ENCODE peak calls at places on chromosomes 5 and 9, in eight cellular contexts. Y is H1, F is heart right ventricle, R is HCT116, P is suprapubic skin, M is mammary epithelial cell, N is pancreas, O is SK-N-SH. Q is an unnamed sample.

GRCh38 chr9:131624636-131625241 is 79.4 kb downstream of the PRRT1B start:
- DNase-seq in F (peak; percentile 63), R (no peak), N (peak; percentile 78), Y (no peak), O (peak; percentile 52), M (no peak), P (no peak), Q (peak; percentile 76)

GRCh38 chr9:95923794-95924193 is 48.3 kb downstream of the ERCC6L2 start:
- DNase-seq in M (no peak), Y (no peak), R (no peak), F (no peak), P (no peak), N (no peak), O (no peak), Q (no peak)

GRCh38 chr5:11387382-11387781 is 516.9 kb downstream of the CTNND2 start:
- DNase-seq in Y (no peak), M (no peak), F (no peak), O (no peak), N (no peak), R (no peak), P (no peak), Q (no peak)

GRCh38 chr5:169195601-169196000 is 105.3 kb downstream of the SLIT3 start:
- DNase-seq in N (no peak), P (no peak), R (no peak), M (no peak), O (no peak), F (no peak), Y (no peak), Q (no peak)

GRCh38 chr9:135032868-135033460 is 54.5 kb upstream of the OLFM1 start:
- DNase-seq in R (no peak), O (no peak), Y (no peak), P (peak; percentile 40), M (no peak), F (no peak), N (no peak), Q (peak; percentile 38)

GRCh38 chr5:35924950-35925722 is 13.3 kb downstream of the CAPSL start:
- DNase-seq in M (peak; percentile 61), O (peak; percentile 64), Y (peak; percentile 79), F (peak; percentile 8), N (peak; percentile 28), R (peak; percentile 21), P (peak; percentile 69), Q (peak; percentile 34)

GRCh38 chr5:13250450-13251291 is 693.8 kb downstream of the DNAH5 start:
- DNase-seq in Y (no peak), N (no peak), R (no peak), F (no peak), P (no peak), O (peak; percentile 20), M (no peak), Q (no peak)

GRCh38 chr5:97623441-97623840 is 440.4 kb upstream of the RIOK2 start:
- DNase-seq in Y (peak; percentile 45), N (no peak), O (no peak), R (no peak), P (no peak), M (no peak), F (no peak), Q (no peak)

GRCh38 chr5:160805376-160805775 is 46.6 kb downstream of the ATP10B start:
- DNase-seq in P (no peak), M (no peak), N (no peak), F (no peak), Y (no peak), R (no peak), O (no peak), Q (no peak)

GRCh38 chr5:106321242-106321641 is 1349.5 kb downstream of the EFNA5 start:
- DNase-seq in R (no peak), Y (no peak), N (no peak), P (no peak), O (no peak), M (no peak), F (no peak), Q (no peak)

DNA sequence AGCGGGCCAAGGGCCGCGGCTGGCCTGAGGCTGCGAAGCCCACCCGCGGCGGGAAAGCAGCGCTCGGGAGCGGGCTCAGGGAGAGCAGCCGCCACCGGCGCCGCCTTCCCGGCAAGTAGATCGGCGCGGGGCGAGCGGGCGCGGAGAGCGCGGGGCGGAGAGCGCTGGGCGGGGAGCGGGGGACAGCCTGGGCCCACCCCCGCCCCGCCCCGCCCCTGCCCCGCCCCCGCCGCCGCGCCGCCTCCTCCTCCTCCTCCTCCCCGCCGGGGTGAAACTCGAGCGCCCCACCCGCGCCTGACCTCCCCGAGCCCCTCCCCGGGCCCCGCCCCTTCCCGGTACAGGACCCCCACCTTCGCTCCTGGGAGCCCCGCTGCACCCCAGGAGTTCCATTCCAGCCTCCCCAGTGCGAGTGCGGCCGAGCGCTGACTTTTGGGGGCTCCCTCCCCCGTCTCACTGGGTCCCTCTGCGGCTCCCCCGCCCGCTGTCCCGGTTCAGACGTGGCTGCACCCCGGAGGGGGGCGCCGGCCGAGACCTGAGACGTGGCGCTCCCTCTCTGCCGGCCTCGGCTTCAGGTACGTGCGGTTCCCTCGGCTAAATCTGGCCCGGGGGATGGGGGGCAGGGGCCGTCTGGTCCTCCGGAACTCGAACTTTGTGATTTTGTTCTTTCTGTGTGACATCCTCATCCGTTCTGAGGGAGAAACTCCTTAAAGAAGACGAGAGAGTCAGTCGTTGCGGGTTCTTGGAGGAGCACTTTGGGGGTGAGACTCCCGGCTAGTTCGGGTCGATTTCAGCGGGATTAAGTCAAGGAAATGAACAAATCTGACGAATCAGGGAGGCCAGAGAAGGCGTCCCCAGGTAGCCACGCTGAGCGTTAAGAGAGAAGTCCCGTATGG is at the start of gene SEMA5A:
- DNase-seq in O (peak; percentile 79), R (no peak), P (peak; percentile 81), Y (peak; percentile 86), N (peak; percentile 78), F (peak; percentile 78), M (peak; percentile 74), Q (peak; percentile 85)
- TF ChIP-seq CTCF in O (no peak), R (no peak), P (no peak), Y (no peak), N (no peak), F (peak; percentile 26), M (peak; percentile 16), Q (no peak)

GRCh38 chr5:80187274-80187673 is 68.6 kb downstream of the SERINC5 start:
- DNase-seq in R (no peak), Y (no peak), P (no peak), O (no peak), M (no peak), F (no peak), N (no peak), Q (no peak)

GRCh38 chr5:80190960-80191359 is 64.9 kb downstream of the SERINC5 start:
- DNase-seq in R (no peak), N (no peak), Y (no peak), P (no peak), M (no peak), O (no peak), F (no peak), Q (no peak)

GRCh38 chr5:80189701-80190100 is 66.1 kb downstream of the SERINC5 start:
- DNase-seq in O (no peak), N (no peak), M (no peak), R (no peak), P (no peak), Y (no peak), F (no peak), Q (no peak)

GRCh38 chr5:80187691-80188090 is 68.2 kb downstream of the SERINC5 start:
- DNase-seq in N (no peak), R (no peak), O (no peak), P (no peak), M (no peak), Y (no peak), F (no peak), Q (no peak)

GRCh38 chr5:80189201-80189600 is 66.6 kb downstream of the SERINC5 start:
- DNase-seq in O (no peak), P (no peak), R (no peak), M (no peak), F (no peak), Y (no peak), N (no peak), Q (no peak)
- H3K4me1 ChIP-seq in O (peaks cover 24% of the 10 kb centered on the region), P (peaks cover 62% of the 10 kb centered on the region), R (peaks cover 53% of the 10 kb centered on the region), M (peaks cover 7% of the 10 kb centered on the region), F (peaks cover 49% of the 10 kb centered on the region), Y (peaks cover 18% of the 10 kb centered on the region), N (peaks cover 10% of the 10 kb centered on the region), Q (peaks cover 36% of the 10 kb centered on the region)

GRCh38 chr9:106976772-106977171 is 113.8 kb downstream of the ZNF462 start:
- DNase-seq in Y (no peak), M (no peak), F (no peak), N (no peak), R (no peak), P (no peak), O (no peak), Q (no peak)

GRCh38 chr9:106983346-106983745 is 120.4 kb downstream of the ZNF462 start:
- DNase-seq in M (no peak), R (no peak), P (no peak), Y (no peak), N (no peak), O (no peak), F (no peak), Q (no peak)

GRCh38 chr9:106980551-106981101 is 117.7 kb downstream of the ZNF462 start:
- DNase-seq in M (no peak), R (no peak), O (no peak), P (no peak), Y (no peak), N (no peak), F (no peak), Q (no peak)

GRCh38 chr9:106981396-106982287 is 118.7 kb downstream of the ZNF462 start:
- DNase-seq in R (no peak), P (no peak), O (no peak), M (no peak), N (no peak), Y (no peak), F (no peak), Q (no peak)
- H3K36me3 ChIP-seq in R (no peaks in the 10 kb centered on the region), P (peaks cover 53% of the 10 kb centered on the region), O (peaks cover 71% of the 10 kb centered on the region), M (peaks cover 5% of the 10 kb centered on the region), N (no peaks in the 10 kb centered on the region), Y (peaks cover 80% of the 10 kb centered on the region), F (peaks cover 27% of the 10 kb centered on the region), Q (peaks cover 81% of the 10 kb centered on the region)

GRCh38 chr9:94624621-94625020 is 14.7 kb downstream of the FBP1 start:
- DNase-seq in O (no peak), M (no peak), N (no peak), R (no peak), F (no peak), Y (no peak), P (no peak), Q (no peak)

GRCh38 chr9:94625835-94626234 is 13.5 kb downstream of the FBP1 start:
- DNase-seq in P (no peak), Y (no peak), O (no peak), N (no peak), R (no peak), F (no peak), M (no peak), Q (no peak)

GRCh38 chr9:94622087-94622486 is 17.2 kb downstream of the FBP1 start:
- DNase-seq in M (no peak), P (no peak), F (no peak), O (no peak), R (no peak), N (no peak), Y (no peak), Q (no peak)

GRCh38 chr9:94627287-94627686 is 12.0 kb downstream of the FBP1 start:
- DNase-seq in F (no peak), Y (no peak), P (no peak), M (no peak), R (no peak), N (no peak), O (no peak), Q (no peak)

DNA sequence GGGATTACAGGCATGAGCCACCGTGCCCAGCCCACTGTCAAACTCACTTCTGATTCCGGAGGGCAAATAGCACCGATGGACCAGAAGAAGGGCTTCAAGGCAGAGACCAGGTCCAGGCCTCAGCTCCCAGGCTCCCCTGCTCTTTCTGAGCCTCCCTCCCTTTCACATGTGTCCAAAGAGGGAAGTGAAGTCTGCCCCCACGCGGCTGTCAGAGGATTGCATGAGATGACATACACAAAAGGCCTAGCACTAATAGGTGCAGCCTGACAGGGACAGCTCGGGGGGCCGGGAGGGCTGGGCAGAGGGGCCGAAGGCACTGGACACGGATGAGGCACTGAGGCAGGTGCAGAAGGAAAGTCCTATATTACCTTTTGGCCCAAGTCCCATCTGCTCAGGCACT is 16.1 kb downstream of the FBP1 start:
- DNase-seq in O (peak; percentile 67), Y (peak; percentile 86), F (no peak), N (peak; percentile 57), P (no peak), R (peak; percentile 59), M (no peak), Q (no peak)
- TF ChIP-seq CTCF in O (peak; percentile 45), Y (peak; percentile 77), F (no peak), N (peak; percentile 22), P (no peak), R (peak; percentile 80), M (peak; percentile 24), Q (no peak)